ENCODE peak calls at places on chromosomes 7 and 10, in five cellular contexts. One of them, this sample, is unnamed.

GRCh38 chr7:37377231-37377630 is 71.4 kb downstream of the ELMO1 start:
- DNase-seq in A673: no peak
- DNase-seq in fibroblast of lung: no peak
- DNase-seq in esophagus squamous epithelium: no peak
- DNase-seq in endothelial cell of umbilical vein: no peak
- DNase-seq in this sample: no peak

GRCh38 chr7:36348256-36348655 is 41.4 kb upstream of the ANLN start:
- DNase-seq in endothelial cell of umbilical vein: peak
- DNase-seq in A673: no peak
- DNase-seq in esophagus squamous epithelium: no peak
- DNase-seq in fibroblast of lung: peak
- DNase-seq in this sample: no peak

GRCh38 chr7:90938371-90938770 is 325.9 kb upstream of the FZD1 start:
- DNase-seq in esophagus squamous epithelium: no peak
- DNase-seq in fibroblast of lung: peak
- DNase-seq in endothelial cell of umbilical vein: peak
- DNase-seq in A673: no peak
- DNase-seq in this sample: no peak

GRCh38 chr10:6778992-6779701 is 199.1 kb upstream of the PRKCQ start:
- DNase-seq in fibroblast of lung: peak
- DNase-seq in endothelial cell of umbilical vein: peak
- DNase-seq in A673: peak
- DNase-seq in esophagus squamous epithelium: no peak
- DNase-seq in this sample: peak

GRCh38 chr10:84294766-84295447 is 33.5 kb upstream of the CCSER2 start:
- DNase-seq in A673: no peak
- DNase-seq in esophagus squamous epithelium: no peak
- DNase-seq in fibroblast of lung: no peak
- DNase-seq in endothelial cell of umbilical vein: no peak
- DNase-seq in this sample: no peak

GRCh38 chr10:131044379-131044778 is 267.1 kb downstream of the TCERG1L start:
- DNase-seq in esophagus squamous epithelium: no peak
- DNase-seq in endothelial cell of umbilical vein: no peak
- DNase-seq in fibroblast of lung: no peak
- DNase-seq in A673: no peak
- DNase-seq in this sample: no peak

GRCh38 chr7:34247468-34247867 is 342.1 kb downstream of the BMPER start:
- DNase-seq in endothelial cell of umbilical vein: no peak
- DNase-seq in fibroblast of lung: no peak
- DNase-seq in esophagus squamous epithelium: no peak
- DNase-seq in A673: no peak
- DNase-seq in this sample: no peak

GRCh38 chr10:117137031-117137910 is 799 bp downstream of the VAX1 start:
- DNase-seq in fibroblast of lung: no peak
- DNase-seq in esophagus squamous epithelium: no peak
- DNase-seq in endothelial cell of umbilical vein: peak
- DNase-seq in A673: peak
- DNase-seq in this sample: peak

GRCh38 chr7:24141876-24142509 is 142.0 kb upstream of the NPY start:
- DNase-seq in endothelial cell of umbilical vein: no peak
- DNase-seq in A673: no peak
- DNase-seq in esophagus squamous epithelium: no peak
- DNase-seq in fibroblast of lung: no peak
- DNase-seq in this sample: no peak

GRCh38 chr7:98872328-98872924 is 2.6 kb upstream of the TMEM130 start:
- DNase-seq in fibroblast of lung: peak
- DNase-seq in esophagus squamous epithelium: no peak
- DNase-seq in endothelial cell of umbilical vein: no peak
- DNase-seq in A673: peak
- DNase-seq in this sample: no peak

GRCh38 chr7:99679032-99679399 is 780 bp downstream of the CYP3A5 start:
- DNase-seq in A673: peak
- DNase-seq in fibroblast of lung: peak
- DNase-seq in endothelial cell of umbilical vein: no peak
- DNase-seq in esophagus squamous epithelium: no peak
- DNase-seq in this sample: peak

GRCh38 chr7:29224726-29225125 is 30.2 kb downstream of the CHN2 start:
- DNase-seq in esophagus squamous epithelium: no peak
- DNase-seq in endothelial cell of umbilical vein: peak
- DNase-seq in A673: no peak
- DNase-seq in fibroblast of lung: no peak
- DNase-seq in this sample: peak

GRCh38 chr10:126839094-126839761 is 66.0 kb upstream of the DOCK1 start:
- DNase-seq in A673: peak
- DNase-seq in endothelial cell of umbilical vein: no peak
- DNase-seq in fibroblast of lung: no peak
- DNase-seq in esophagus squamous epithelium: no peak
- DNase-seq in this sample: no peak

GRCh38 chr7:157488326-157488725 is 151.5 kb downstream of the DNAJB6 start:
- DNase-seq in esophagus squamous epithelium: no peak
- DNase-seq in fibroblast of lung: no peak
- DNase-seq in A673: no peak
- DNase-seq in endothelial cell of umbilical vein: no peak
- DNase-seq in this sample: no peak

GRCh38 chr10:10589540-10589939 is 428.1 kb upstream of the CELF2 start:
- DNase-seq in endothelial cell of umbilical vein: peak
- DNase-seq in A673: peak
- DNase-seq in esophagus squamous epithelium: no peak
- DNase-seq in fibroblast of lung: peak
- DNase-seq in this sample: peak

GRCh38 chr10:124354411-124355382 is 64.0 kb downstream of the OAT start:
- DNase-seq in esophagus squamous epithelium: no peak
- DNase-seq in fibroblast of lung: peak
- DNase-seq in A673: peak
- DNase-seq in endothelial cell of umbilical vein: peak
- DNase-seq in this sample: no peak

GRCh38 chr10:121994429-121994881 is 5.5 kb downstream of the TACC2 start:
- DNase-seq in A673: no peak
- DNase-seq in endothelial cell of umbilical vein: no peak
- DNase-seq in esophagus squamous epithelium: no peak
- DNase-seq in fibroblast of lung: peak
- DNase-seq in this sample: no peak

DNA sequence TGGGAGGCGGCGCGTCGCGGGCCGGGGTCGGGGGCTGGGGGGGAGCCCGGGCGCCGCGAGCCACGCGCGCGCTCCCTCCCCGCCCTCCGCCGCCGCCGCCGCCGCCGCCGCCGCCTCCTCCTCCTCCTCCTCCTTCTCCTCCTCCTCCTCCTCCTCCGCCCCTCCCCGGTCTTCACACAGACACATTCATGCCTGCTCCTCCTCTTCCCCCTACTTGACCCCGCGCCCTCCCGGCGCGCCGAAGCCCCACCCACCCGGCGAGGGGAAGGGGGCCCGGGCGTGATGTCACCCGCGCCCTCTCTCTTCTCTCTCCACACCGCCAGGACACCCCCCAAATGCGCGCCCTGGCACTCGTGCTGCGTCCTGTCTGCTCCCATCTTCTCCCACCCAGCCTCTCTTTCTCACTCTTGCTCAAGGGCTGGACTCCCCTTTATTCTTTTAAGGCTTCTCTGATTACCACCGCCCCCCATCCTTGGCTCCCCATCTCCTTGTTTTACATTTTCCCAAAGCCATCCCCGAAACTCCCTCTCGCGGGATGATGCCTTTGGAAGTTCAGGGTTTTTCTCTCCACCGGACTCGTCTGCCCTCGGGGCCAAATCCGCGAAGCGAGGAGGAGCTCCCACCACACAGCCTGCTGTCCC is 1.0 kb upstream of the GLI3 start:
- DNase-seq in esophagus squamous epithelium: no peak
- DNase-seq in fibroblast of lung: peak
- DNase-seq in A673: peak
- DNase-seq in endothelial cell of umbilical vein: peak
- DNase-seq in this sample: peak
- H3K27ac ChIP-seq in esophagus squamous epithelium: peak
- H3K27ac ChIP-seq in fibroblast of lung: peak
- H3K27ac ChIP-seq in A673: peak
- H3K27ac ChIP-seq in endothelial cell of umbilical vein: peak
- H3K27ac ChIP-seq in this sample: peak

GRCh38 chr7:68425377-68425776 is 1172.9 kb upstream of the AUTS2 start:
- DNase-seq in A673: peak
- DNase-seq in fibroblast of lung: no peak
- DNase-seq in esophagus squamous epithelium: no peak
- DNase-seq in endothelial cell of umbilical vein: no peak
- DNase-seq in this sample: no peak
- TF ChIP-seq CTCF in A673: peak
- TF ChIP-seq CTCF in fibroblast of lung: no peak
- TF ChIP-seq CTCF in esophagus squamous epithelium: no peak
- TF ChIP-seq CTCF in endothelial cell of umbilical vein: no peak
- TF ChIP-seq CTCF in this sample: no peak

DNA sequence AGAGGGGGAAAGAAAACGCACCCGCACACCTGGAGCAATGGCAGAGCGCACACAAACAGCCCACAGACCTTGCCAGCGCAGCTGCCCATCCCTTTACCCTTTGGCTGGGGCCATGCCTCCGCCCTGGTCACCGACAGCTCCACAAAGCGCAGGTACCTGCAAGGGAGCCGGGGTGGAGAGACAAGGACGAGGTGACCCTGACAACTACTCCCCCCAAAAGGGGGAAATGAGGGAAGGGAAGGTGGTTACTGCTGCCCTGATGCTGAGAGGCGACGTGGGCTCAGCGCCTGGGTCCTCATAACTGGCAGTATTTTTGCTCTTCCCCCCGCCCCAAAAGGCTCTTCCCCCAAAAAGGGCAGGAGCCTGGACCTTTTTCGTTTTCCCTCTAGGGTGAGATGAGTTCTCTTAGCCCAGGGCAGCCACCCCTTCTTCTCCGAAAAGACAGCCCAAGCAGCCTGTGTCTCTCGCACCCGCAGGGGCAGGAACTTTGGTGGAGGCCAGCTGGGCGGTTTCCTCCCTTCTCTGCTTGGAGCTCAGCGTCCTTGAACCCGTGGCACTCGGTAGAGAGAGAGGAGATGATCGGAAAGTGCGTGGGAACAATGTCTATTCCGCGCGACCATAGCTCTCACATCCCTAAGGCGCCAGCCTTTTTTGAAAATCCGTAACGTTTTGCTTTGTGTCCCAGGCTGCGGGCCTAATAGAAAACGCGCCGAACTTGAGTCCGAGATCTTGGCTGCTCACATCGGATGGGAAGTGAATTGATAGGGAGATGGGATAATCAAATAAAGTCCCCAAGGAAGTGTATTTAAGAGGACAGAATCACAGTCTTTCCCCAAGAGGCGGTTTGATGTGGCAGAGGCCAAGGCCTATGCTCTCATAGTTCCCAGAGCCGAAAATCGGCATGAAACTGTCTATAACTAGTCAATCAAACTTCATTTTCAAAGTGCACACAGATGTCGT is 1.0 kb downstream of the NKX2-3 start:
- DNase-seq in endothelial cell of umbilical vein: no peak
- DNase-seq in fibroblast of lung: no peak
- DNase-seq in A673: no peak
- DNase-seq in esophagus squamous epithelium: no peak
- DNase-seq in this sample: no peak
- H3K27ac ChIP-seq in endothelial cell of umbilical vein: no peak
- H3K27ac ChIP-seq in fibroblast of lung: no peak
- H3K27ac ChIP-seq in A673: no peak
- H3K27ac ChIP-seq in esophagus squamous epithelium: peak
- H3K27ac ChIP-seq in this sample: no peak

GRCh38 chr7:41207141-41207540 is 495.7 kb downstream of the INHBA start:
- DNase-seq in A673: no peak
- DNase-seq in esophagus squamous epithelium: no peak
- DNase-seq in endothelial cell of umbilical vein: no peak
- DNase-seq in fibroblast of lung: no peak
- DNase-seq in this sample: no peak
- TF ChIP-seq CTCF in A673: no peak
- TF ChIP-seq CTCF in esophagus squamous epithelium: no peak
- TF ChIP-seq CTCF in endothelial cell of umbilical vein: no peak
- TF ChIP-seq CTCF in fibroblast of lung: no peak
- TF ChIP-seq CTCF in this sample: no peak

GRCh38 chr7:16921151-16921550 is 39.4 kb upstream of the AGR3 start:
- DNase-seq in esophagus squamous epithelium: no peak
- DNase-seq in endothelial cell of umbilical vein: no peak
- DNase-seq in fibroblast of lung: no peak
- DNase-seq in A673: no peak
- DNase-seq in this sample: no peak
- H3K27ac ChIP-seq in esophagus squamous epithelium: no peak
- H3K27ac ChIP-seq in endothelial cell of umbilical vein: no peak
- H3K27ac ChIP-seq in fibroblast of lung: no peak
- H3K27ac ChIP-seq in A673: no peak
- H3K27ac ChIP-seq in this sample: no peak

GRCh38 chr10:106960812-106961211 is 203.7 kb downstream of the SORCS1 start:
- DNase-seq in fibroblast of lung: no peak
- DNase-seq in endothelial cell of umbilical vein: no peak
- DNase-seq in esophagus squamous epithelium: no peak
- DNase-seq in A673: no peak
- DNase-seq in this sample: no peak
- TF ChIP-seq CTCF in fibroblast of lung: no peak
- TF ChIP-seq CTCF in endothelial cell of umbilical vein: no peak
- TF ChIP-seq CTCF in esophagus squamous epithelium: no peak
- TF ChIP-seq CTCF in A673: no peak
- TF ChIP-seq CTCF in this sample: no peak

GRCh38 chr10:21173964-21174669 is 277.0 kb upstream of the NEBL start:
- DNase-seq in fibroblast of lung: no peak
- DNase-seq in endothelial cell of umbilical vein: no peak
- DNase-seq in A673: peak
- DNase-seq in esophagus squamous epithelium: no peak
- DNase-seq in this sample: peak
- H3K27ac ChIP-seq in fibroblast of lung: no peak
- H3K27ac ChIP-seq in endothelial cell of umbilical vein: no peak
- H3K27ac ChIP-seq in A673: no peak
- H3K27ac ChIP-seq in esophagus squamous epithelium: peak
- H3K27ac ChIP-seq in this sample: peak

GRCh38 chr7:43014374-43014773 is 82.2 kb downstream of the MRPL32 start:
- DNase-seq in A673: no peak
- DNase-seq in fibroblast of lung: no peak
- DNase-seq in esophagus squamous epithelium: no peak
- DNase-seq in endothelial cell of umbilical vein: no peak
- DNase-seq in this sample: no peak

GRCh38 chr7:43018446-43018845 is 86.3 kb downstream of the MRPL32 start:
- DNase-seq in A673: peak
- DNase-seq in fibroblast of lung: no peak
- DNase-seq in endothelial cell of umbilical vein: no peak
- DNase-seq in esophagus squamous epithelium: no peak
- DNase-seq in this sample: peak

GRCh38 chr7:43011879-43012278 is 79.7 kb downstream of the MRPL32 start:
- DNase-seq in fibroblast of lung: no peak
- DNase-seq in endothelial cell of umbilical vein: no peak
- DNase-seq in esophagus squamous epithelium: no peak
- DNase-seq in A673: no peak
- DNase-seq in this sample: no peak

DNA sequence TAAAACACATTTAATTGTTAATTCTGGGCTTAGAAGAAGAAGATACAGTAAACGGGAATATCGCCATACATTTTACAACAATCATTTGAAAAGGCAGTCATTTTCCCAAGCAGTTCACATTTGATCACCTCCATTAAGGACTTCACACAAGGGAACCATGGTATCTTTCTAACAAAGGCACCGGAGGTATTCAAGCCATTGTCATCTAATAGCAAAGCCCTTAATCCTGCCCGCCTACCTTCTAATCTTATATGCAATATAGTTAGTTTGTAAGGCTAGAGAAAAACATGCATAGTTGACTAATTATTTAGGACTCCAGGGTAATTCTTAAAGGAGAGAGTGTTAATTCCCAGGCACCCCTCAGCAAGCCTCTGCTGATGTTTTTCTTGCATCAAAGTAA is 83.1 kb downstream of the MRPL32 start:
- DNase-seq in esophagus squamous epithelium: no peak
- DNase-seq in endothelial cell of umbilical vein: no peak
- DNase-seq in fibroblast of lung: no peak
- DNase-seq in A673: no peak
- DNase-seq in this sample: no peak
- TF ChIP-seq CTCF in esophagus squamous epithelium: no peak
- TF ChIP-seq CTCF in endothelial cell of umbilical vein: no peak
- TF ChIP-seq CTCF in fibroblast of lung: no peak
- TF ChIP-seq CTCF in A673: no peak
- TF ChIP-seq CTCF in this sample: no peak